ENCODE peak calls at places on chromosomes 3 and 15, in eight cellular contexts. A is NB4, C is fibroblast of pulmonary artery, U is tibial artery, N is spleen, F is nephron progenitor cell, S is left lung, H is lower lobe of right lung. X is an unnamed sample.

GRCh38 chr3:133138017-133138416 is 99.8 kb downstream of the TMEM108 start:
- DNase-seq in S (no peak), N (no peak), F (no peak), A (no peak), H (no peak), C (no peak), U (no peak), X (no peak)

GRCh38 chr3:98557324-98558010 is 25.7 kb downstream of the GPR15 start:
- DNase-seq in A (no peak), N (no peak), S (no peak), U (no peak), H (no peak), C (no peak), F (no peak), X (peak)

GRCh38 chr3:187836848-187837770 is 91.8 kb upstream of the BCL6 start:
- DNase-seq in S (no peak), F (no peak), H (no peak), A (no peak), C (no peak), U (no peak), N (no peak), X (no peak)

GRCh38 chr15:48131324-48131723 is 10.5 kb downstream of the SLC24A5 start:
- DNase-seq in C (no peak), A (no peak), N (no peak), S (no peak), H (no peak), U (no peak), F (no peak), X (no peak)

GRCh38 chr15:65404196-65404872 is 18.4 kb downstream of the IGDCC4 start:
- DNase-seq in S (no peak), N (no peak), C (no peak), A (no peak), H (no peak), U (no peak), F (no peak), X (no peak)

GRCh38 chr3:49912787-49913375 is 9.2 kb upstream of the MST1R start:
- DNase-seq in U (no peak), S (no peak), N (no peak), A (no peak), C (no peak), H (no peak), F (no peak), X (no peak)

GRCh38 chr3:100060685-100061484 is 53.4 kb downstream of the FILIP1L start:
- DNase-seq in F (no peak), U (no peak), S (no peak), A (peak), C (no peak), H (no peak), N (no peak), X (peak)

GRCh38 chr3:51434746-51435323 is 43.8 kb downstream of the RBM15B start:
- DNase-seq in N (no peak), F (peak), U (no peak), A (peak), C (peak), H (no peak), S (no peak), X (peak)

GRCh38 chr3:152295834-152296233 is 27.1 kb downstream of the MBNL1 start:
- DNase-seq in A (no peak), F (no peak), H (no peak), N (no peak), C (no peak), S (no peak), U (no peak), X (no peak)

GRCh38 chr15:62498711-62499110 is 333.6 kb upstream of the C2CD4B start:
- DNase-seq in A (no peak), U (no peak), H (no peak), C (no peak), N (no peak), S (no peak), F (no peak), X (no peak)

GRCh38 chr3:138862924-138863775 is 28.4 kb upstream of the PIK3CB start:
- DNase-seq in C (peak), S (no peak), H (no peak), N (peak), A (peak), U (no peak), F (no peak), X (peak)

GRCh38 chr3:101809178-101810022 is 30.4 kb downstream of the NXPE3 start:
- DNase-seq in H (no peak), A (peak), C (peak), F (peak), S (no peak), U (no peak), N (no peak), X (peak)

GRCh38 chr3:55826731-55827496 is 339.8 kb upstream of the WNT5A start:
- DNase-seq in H (no peak), N (no peak), U (no peak), C (peak), S (no peak), A (no peak), F (no peak), X (no peak)

GRCh38 chr3:13044496-13045244 is 28.6 kb downstream of the IQSEC1 start:
- DNase-seq in S (no peak), C (no peak), H (peak), F (peak), N (no peak), U (no peak), A (no peak), X (no peak)

GRCh38 chr3:62874398-62875102 is 666 bp downstream of the CADPS start:
- DNase-seq in S (peak), C (no peak), N (no peak), H (peak), A (no peak), U (no peak), F (peak), X (no peak)

GRCh38 chr3:49415931-49416601 is 3.8 kb downstream of the TCTA start:
- DNase-seq in A (peak), U (no peak), S (peak), C (no peak), N (peak), F (no peak), H (no peak), X (peak)

GRCh38 chr3:177764377-177764912 is 567.2 kb upstream of the TBL1XR1 start:
- DNase-seq in H (no peak), U (no peak), F (no peak), S (no peak), A (no peak), N (no peak), C (peak), X (no peak)

GRCh38 chr15:69175536-69175935 is 15.1 kb downstream of the GLCE start:
- DNase-seq in F (no peak), A (no peak), N (no peak), S (no peak), H (no peak), U (no peak), C (no peak), X (no peak)

GRCh38 chr15:70854669-70854976 is 666 bp upstream of the LARP6 start:
- DNase-seq in F (no peak), U (no peak), C (peak), N (no peak), S (no peak), A (no peak), H (no peak), X (no peak)

GRCh38 chr15:57607570-57608000 is 15.9 kb downstream of the MYZAP start:
- DNase-seq in A (peak), S (peak), C (peak), N (no peak), F (no peak), U (no peak), H (peak), X (no peak)

GRCh38 chr3:32614956-32615355 is 44.3 kb upstream of the DYNC1LI1 start:
- DNase-seq in S (no peak), N (no peak), A (no peak), C (peak), H (no peak), U (no peak), F (no peak), X (no peak)

DNA sequence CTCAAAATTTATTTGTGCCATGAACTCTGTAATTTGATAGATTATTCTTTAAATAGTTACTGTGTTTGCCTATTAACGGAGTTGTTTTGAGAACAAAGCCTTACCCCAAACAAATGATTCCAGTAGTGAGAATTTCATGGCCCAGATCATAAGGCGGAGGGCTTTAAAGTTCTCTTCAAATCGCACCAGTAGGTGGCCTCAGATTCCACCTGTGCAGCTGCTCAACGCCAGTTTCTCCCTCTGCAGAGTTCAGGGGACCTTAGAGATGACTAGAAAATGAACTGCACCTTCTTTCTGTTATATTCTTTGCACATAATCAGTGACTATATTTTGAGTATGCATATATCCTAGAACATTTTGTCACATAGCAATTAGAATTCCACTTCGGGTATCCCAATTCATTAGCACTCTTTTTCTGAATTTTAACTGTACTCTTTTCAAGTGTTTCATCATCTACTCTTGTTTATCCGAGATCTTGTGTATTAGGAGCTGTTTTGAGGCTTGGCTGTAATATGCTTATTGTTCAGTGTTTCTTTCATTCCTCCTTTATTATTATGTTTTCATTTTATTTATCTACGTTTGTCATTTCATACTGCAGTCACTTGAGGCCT is 232.6 kb upstream of the CHRM5 start:
- DNase-seq in N (no peak), U (no peak), C (peak), S (no peak), H (no peak), F (peak), A (peak), X (peak)
- TF ChIP-seq CTCF in N (peak), U (peak), C (peak), S (peak), H (peak), F (peak), A (peak), X (peak)

DNA sequence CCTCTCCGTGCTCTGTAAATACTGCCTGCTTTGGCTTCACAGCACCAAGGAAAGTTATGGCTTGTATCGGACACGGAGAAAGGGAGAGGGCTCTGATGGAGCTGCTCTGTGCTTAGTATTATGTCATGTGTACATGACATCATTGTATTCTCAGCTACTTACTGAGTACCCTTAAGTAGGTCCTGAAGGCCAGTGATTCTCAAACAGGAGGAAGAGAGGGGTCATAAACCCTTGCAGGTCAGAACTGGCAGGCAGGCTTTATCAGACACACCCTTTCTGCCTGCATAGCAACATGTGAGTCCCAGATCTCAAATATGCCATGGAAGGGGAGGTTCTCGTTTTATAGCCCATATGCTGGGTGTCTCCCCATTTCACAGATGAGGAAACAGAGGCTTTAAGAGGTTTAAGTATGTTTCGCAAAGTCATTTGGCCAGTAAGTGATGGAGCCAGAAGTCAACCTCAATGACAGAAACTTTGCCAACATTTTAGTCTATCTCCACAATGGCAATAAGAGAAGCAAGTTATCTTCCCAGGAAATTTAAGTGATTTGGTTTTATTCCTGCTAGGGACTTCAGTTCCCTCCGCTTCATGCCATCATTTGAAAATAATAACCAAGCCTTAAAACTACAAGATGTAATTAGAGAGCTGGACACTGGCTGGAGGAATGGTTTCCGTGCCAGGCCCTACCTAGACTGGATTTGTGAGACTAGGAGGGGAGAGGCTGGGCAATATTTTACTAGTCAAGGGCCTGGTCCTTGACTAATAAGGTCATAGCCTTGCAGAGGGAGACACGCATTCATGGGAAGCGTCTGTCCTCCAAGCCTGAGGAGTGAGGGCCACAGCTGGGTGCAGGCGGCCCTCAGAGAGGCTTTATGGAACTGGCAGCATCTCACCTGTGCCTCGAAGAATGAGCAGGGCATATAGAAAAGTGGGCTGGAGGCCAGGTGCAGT is 133.0 kb downstream of the XXYLT1 start:
- DNase-seq in H (no peak), A (no peak), N (no peak), S (no peak), F (no peak), C (no peak), U (no peak), X (no peak)
- TF ChIP-seq CTCF in H (no peak), A (no peak), N (no peak), S (no peak), F (no peak), C (no peak), U (no peak), X (no peak)

DNA sequence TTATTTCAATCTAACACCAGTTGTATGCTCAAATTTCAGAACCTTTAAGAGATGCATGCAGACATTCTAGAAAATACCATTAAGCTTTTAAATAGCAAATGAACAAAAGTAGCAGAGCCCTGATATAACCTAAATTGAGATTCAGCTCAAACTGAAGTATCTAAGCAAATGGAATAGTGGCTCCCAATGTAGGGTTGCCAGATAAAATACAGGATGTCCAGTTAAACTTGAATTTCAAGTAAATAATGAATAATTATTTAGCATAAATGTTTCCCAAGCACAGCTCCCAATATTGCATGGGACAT is 171.1 kb upstream of the ATP11B start:
- DNase-seq in C (no peak), U (no peak), A (no peak), H (no peak), N (no peak), F (no peak), S (no peak), X (no peak)
- TF ChIP-seq CTCF in C (no peak), U (no peak), A (no peak), H (no peak), N (no peak), F (peak), S (no peak), X (no peak)

GRCh38 chr15:98568382-98569017 is 79.8 kb upstream of the IGF1R start:
- DNase-seq in S (no peak), U (no peak), C (peak), A (no peak), N (no peak), H (no peak), F (no peak), X (no peak)
- TF ChIP-seq CTCF in S (no peak), U (peak), C (peak), A (no peak), N (no peak), H (peak), F (peak), X (peak)

DNA sequence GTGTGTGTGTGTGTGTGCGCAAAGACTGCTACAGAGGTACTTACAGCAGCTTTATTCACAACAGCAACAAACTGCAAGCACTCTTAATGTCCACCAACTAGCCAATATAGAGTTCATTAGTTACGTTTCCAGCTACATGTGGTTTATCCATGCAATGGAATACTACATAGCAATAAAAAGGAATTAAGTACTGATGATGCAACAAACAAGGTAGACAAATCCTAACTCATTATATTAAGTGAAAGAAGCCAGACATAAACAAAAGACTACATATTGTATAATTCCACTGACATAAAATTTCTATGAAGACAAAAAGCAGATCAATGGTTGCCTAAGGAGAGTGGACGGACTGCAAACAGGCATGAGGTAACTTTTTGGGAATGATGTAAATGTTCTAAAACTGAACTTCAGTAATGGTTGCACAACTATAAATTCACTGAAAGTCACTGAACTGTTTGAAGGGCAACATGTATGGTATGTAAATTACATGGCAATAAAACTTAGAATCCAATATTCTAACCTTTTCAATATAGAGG is 433.7 kb downstream of the SHQ1 start:
- DNase-seq in F (no peak), N (no peak), H (no peak), C (no peak), A (no peak), U (no peak), S (no peak), X (no peak)
- TF ChIP-seq CTCF in F (no peak), N (no peak), H (no peak), C (no peak), A (no peak), U (no peak), S (no peak), X (no peak)